ENCODE peak calls at places on chromosomes 12 and 14, in six cellular contexts. One of them, this sample, is unnamed. For H3K36me3, the result is how much of the 10 kb centered on the place peaks cover.

GRCh38 chr12:6570264-6570887 is 2.3 kb upstream of the NOP2 start:
- DNase-seq in IMR-90: no peak
- DNase-seq in psoas muscle: peak
- DNase-seq in astrocyte: no peak
- DNase-seq in thyroid gland: peak
- DNase-seq in K562: peak
- DNase-seq in this sample: no peak

GRCh38 chr12:77940566-77940965 is 109.9 kb downstream of the NAV3 start:
- DNase-seq in IMR-90: peak
- DNase-seq in psoas muscle: no peak
- DNase-seq in astrocyte: no peak
- DNase-seq in thyroid gland: no peak
- DNase-seq in K562: no peak
- DNase-seq in this sample: no peak

GRCh38 chr14:75454963-75455546 is 27.2 kb downstream of the JDP2 start:
- DNase-seq in IMR-90: peak
- DNase-seq in psoas muscle: peak
- DNase-seq in astrocyte: peak
- DNase-seq in thyroid gland: peak
- DNase-seq in K562: peak
- DNase-seq in this sample: peak

GRCh38 chr12:14664434-14665023 is 31.9 kb downstream of the GUCY2C start:
- DNase-seq in IMR-90: peak
- DNase-seq in psoas muscle: no peak
- DNase-seq in astrocyte: peak
- DNase-seq in thyroid gland: peak
- DNase-seq in K562: peak
- DNase-seq in this sample: no peak

GRCh38 chr12:113385282-113385882 is 18.3 kb downstream of the SDS start:
- DNase-seq in IMR-90: no peak
- DNase-seq in psoas muscle: no peak
- DNase-seq in astrocyte: no peak
- DNase-seq in thyroid gland: no peak
- DNase-seq in K562: no peak
- DNase-seq in this sample: no peak

GRCh38 chr12:52667931-52668330 is 12.3 kb downstream of the KRT1 start:
- DNase-seq in IMR-90: no peak
- DNase-seq in psoas muscle: no peak
- DNase-seq in astrocyte: no peak
- DNase-seq in thyroid gland: no peak
- DNase-seq in K562: no peak
- DNase-seq in this sample: no peak

GRCh38 chr14:90521121-90521929 is 124.5 kb downstream of the CALM1 start:
- DNase-seq in IMR-90: no peak
- DNase-seq in psoas muscle: no peak
- DNase-seq in astrocyte: peak
- DNase-seq in thyroid gland: peak
- DNase-seq in K562: no peak
- DNase-seq in this sample: no peak

GRCh38 chr14:22646570-22647254 is 2.6 kb upstream of the OR6J1 start:
- DNase-seq in IMR-90: peak
- DNase-seq in psoas muscle: no peak
- DNase-seq in astrocyte: peak
- DNase-seq in thyroid gland: no peak
- DNase-seq in K562: no peak
- DNase-seq in this sample: no peak

GRCh38 chr12:122203301-122203967 is at the start of gene B3GNT4:
- DNase-seq in IMR-90: peak
- DNase-seq in psoas muscle: peak
- DNase-seq in astrocyte: peak
- DNase-seq in thyroid gland: peak
- DNase-seq in K562: peak
- DNase-seq in this sample: peak

GRCh38 chr14:23348297-23348655 is 4.4 kb downstream of the SLC22A17 start:
- DNase-seq in IMR-90: no peak
- DNase-seq in psoas muscle: no peak
- DNase-seq in astrocyte: no peak
- DNase-seq in thyroid gland: no peak
- DNase-seq in K562: no peak
- DNase-seq in this sample: no peak

GRCh38 chr12:122040579-122041386 is 19.1 kb downstream of the BCL7A start:
- DNase-seq in IMR-90: no peak
- DNase-seq in psoas muscle: no peak
- DNase-seq in astrocyte: no peak
- DNase-seq in thyroid gland: no peak
- DNase-seq in K562: no peak
- DNase-seq in this sample: no peak

GRCh38 chr14:71803539-71804260 is 128.5 kb upstream of the RGS6 start:
- DNase-seq in IMR-90: peak
- DNase-seq in psoas muscle: no peak
- DNase-seq in astrocyte: peak
- DNase-seq in thyroid gland: no peak
- DNase-seq in K562: no peak
- DNase-seq in this sample: no peak

GRCh38 chr14:106436310-106436905 is 910.0 kb downstream of the TMEM121 start:
- DNase-seq in IMR-90: no peak
- DNase-seq in psoas muscle: no peak
- DNase-seq in astrocyte: no peak
- DNase-seq in thyroid gland: no peak
- DNase-seq in K562: peak
- DNase-seq in this sample: peak

GRCh38 chr12:56947633-56948535 is 9.5 kb downstream of the RDH16 start:
- DNase-seq in IMR-90: no peak
- DNase-seq in psoas muscle: no peak
- DNase-seq in astrocyte: no peak
- DNase-seq in thyroid gland: no peak
- DNase-seq in K562: peak
- DNase-seq in this sample: no peak

GRCh38 chr12:32455607-32456063 is 56.3 kb downstream of the FGD4 start:
- DNase-seq in IMR-90: peak
- DNase-seq in psoas muscle: no peak
- DNase-seq in astrocyte: peak
- DNase-seq in thyroid gland: no peak
- DNase-seq in K562: peak
- DNase-seq in this sample: no peak

GRCh38 chr14:91223028-91223783 is 21.3 kb downstream of the GPR68 start:
- DNase-seq in IMR-90: no peak
- DNase-seq in psoas muscle: no peak
- DNase-seq in astrocyte: no peak
- DNase-seq in thyroid gland: no peak
- DNase-seq in K562: no peak
- DNase-seq in this sample: no peak

GRCh38 chr14:53946404-53947400 is 9.9 kb downstream of the BMP4 start:
- DNase-seq in IMR-90: no peak
- DNase-seq in psoas muscle: no peak
- DNase-seq in astrocyte: no peak
- DNase-seq in thyroid gland: peak
- DNase-seq in K562: no peak
- DNase-seq in this sample: no peak

GRCh38 chr12:2163172-2163927 is 110.6 kb downstream of the CACNA1C start:
- DNase-seq in IMR-90: peak
- DNase-seq in psoas muscle: peak
- DNase-seq in astrocyte: peak
- DNase-seq in thyroid gland: peak
- DNase-seq in K562: peak
- DNase-seq in this sample: peak

GRCh38 chr14:96626121-96626768 is 124.1 kb downstream of the PAPOLA start:
- DNase-seq in IMR-90: no peak
- DNase-seq in psoas muscle: peak
- DNase-seq in astrocyte: no peak
- DNase-seq in thyroid gland: no peak
- DNase-seq in K562: no peak
- DNase-seq in this sample: no peak

GRCh38 chr14:100824156-100824555 is 1.8 kb upstream of the MEG3 start:
- DNase-seq in IMR-90: peak
- DNase-seq in psoas muscle: peak
- DNase-seq in astrocyte: peak
- DNase-seq in thyroid gland: peak
- DNase-seq in K562: no peak
- DNase-seq in this sample: peak

GRCh38 chr12:104219361-104219892 is 3.8 kb downstream of the TXNRD1 start:
- DNase-seq in IMR-90: peak
- DNase-seq in psoas muscle: no peak
- DNase-seq in astrocyte: peak
- DNase-seq in thyroid gland: no peak
- DNase-seq in K562: peak
- DNase-seq in this sample: no peak

GRCh38 chr12:81257952-81258551 is 180.2 kb downstream of the ACSS3 start:
- DNase-seq in IMR-90: peak
- DNase-seq in psoas muscle: no peak
- DNase-seq in astrocyte: peak
- DNase-seq in thyroid gland: no peak
- DNase-seq in K562: no peak
- DNase-seq in this sample: no peak

GRCh38 chr14:74506408-74506807 is 12.8 kb downstream of the ISCA2 start:
- DNase-seq in IMR-90: no peak
- DNase-seq in psoas muscle: no peak
- DNase-seq in astrocyte: no peak
- DNase-seq in thyroid gland: no peak
- DNase-seq in K562: no peak
- DNase-seq in this sample: no peak

GRCh38 chr14:32405856-32406255 is 76.8 kb downstream of the AKAP6 start:
- DNase-seq in IMR-90: no peak
- DNase-seq in psoas muscle: no peak
- DNase-seq in astrocyte: no peak
- DNase-seq in thyroid gland: no peak
- DNase-seq in K562: no peak
- DNase-seq in this sample: no peak

GRCh38 chr12:38508246-38508645 is 191.7 kb downstream of the ALG10B start:
- DNase-seq in IMR-90: no peak
- DNase-seq in psoas muscle: no peak
- DNase-seq in astrocyte: no peak
- DNase-seq in thyroid gland: peak
- DNase-seq in K562: no peak
- DNase-seq in this sample: no peak

GRCh38 chr14:94364037-94364436 is 24.4 kb downstream of the SERPINA1 start:
- DNase-seq in IMR-90: no peak
- DNase-seq in psoas muscle: no peak
- DNase-seq in astrocyte: no peak
- DNase-seq in thyroid gland: no peak
- DNase-seq in K562: no peak
- DNase-seq in this sample: no peak

GRCh38 chr12:131855521-131856142 is 27.4 kb downstream of the MMP17 start:
- DNase-seq in IMR-90: no peak
- DNase-seq in psoas muscle: no peak
- DNase-seq in astrocyte: no peak
- DNase-seq in thyroid gland: no peak
- DNase-seq in K562: no peak
- DNase-seq in this sample: no peak

GRCh38 chr12:116690016-116690709 is 47.7 kb downstream of the SPRING1 start:
- DNase-seq in IMR-90: no peak
- DNase-seq in psoas muscle: no peak
- DNase-seq in astrocyte: no peak
- DNase-seq in thyroid gland: no peak
- DNase-seq in K562: no peak
- DNase-seq in this sample: no peak

GRCh38 chr12:2334291-2335088 is 281.7 kb downstream of the CACNA1C start:
- DNase-seq in IMR-90: no peak
- DNase-seq in psoas muscle: no peak
- DNase-seq in astrocyte: no peak
- DNase-seq in thyroid gland: no peak
- DNase-seq in K562: peak
- DNase-seq in this sample: no peak

GRCh38 chr12:59066445-59066844 is 146.1 kb upstream of the LRIG3 start:
- DNase-seq in IMR-90: no peak
- DNase-seq in psoas muscle: no peak
- DNase-seq in astrocyte: peak
- DNase-seq in thyroid gland: no peak
- DNase-seq in K562: no peak
- DNase-seq in this sample: no peak

GRCh38 chr12:124920353-124920935 is 6.0 kb upstream of the UBC start:
- DNase-seq in IMR-90: no peak
- DNase-seq in psoas muscle: no peak
- DNase-seq in astrocyte: no peak
- DNase-seq in thyroid gland: no peak
- DNase-seq in K562: no peak
- DNase-seq in this sample: no peak
- H3K4me3 ChIP-seq in IMR-90: no peak
- H3K4me3 ChIP-seq in psoas muscle: no peak
- H3K4me3 ChIP-seq in astrocyte: no peak
- H3K4me3 ChIP-seq in thyroid gland: no peak
- H3K4me3 ChIP-seq in K562: peak
- H3K4me3 ChIP-seq in this sample: no peak

GRCh38 chr12:68846811-68847210 is 38.8 kb downstream of the MDM2 start:
- DNase-seq in IMR-90: no peak
- DNase-seq in psoas muscle: no peak
- DNase-seq in astrocyte: no peak
- DNase-seq in thyroid gland: no peak
- DNase-seq in K562: no peak
- DNase-seq in this sample: no peak
- H3K27ac ChIP-seq in IMR-90: no peak
- H3K27ac ChIP-seq in psoas muscle: no peak
- H3K27ac ChIP-seq in astrocyte: no peak
- H3K27ac ChIP-seq in thyroid gland: no peak
- H3K27ac ChIP-seq in K562: no peak
- H3K27ac ChIP-seq in this sample: no peak

DNA sequence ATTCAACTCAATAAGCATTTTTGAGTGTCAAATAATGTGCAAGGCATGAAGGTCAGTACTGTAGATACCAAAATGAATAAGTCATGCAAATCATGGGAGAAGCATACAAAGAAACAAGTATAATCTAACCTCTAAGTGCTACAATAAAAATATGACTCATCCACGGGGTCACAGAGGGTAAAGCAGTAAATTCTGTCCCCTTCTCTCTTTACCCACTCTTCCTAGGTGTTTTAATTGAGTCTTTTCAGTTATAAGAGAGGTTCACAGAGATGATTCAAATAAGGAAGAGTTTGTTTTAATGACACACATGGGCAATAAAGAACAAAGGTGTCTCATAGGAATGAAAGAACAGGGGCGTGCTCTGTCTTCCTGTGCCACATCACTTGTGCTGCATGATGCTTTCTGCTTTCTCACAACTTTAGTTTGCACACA is 71.5 kb upstream of the DAAM1 start:
- DNase-seq in IMR-90: peak
- DNase-seq in psoas muscle: no peak
- DNase-seq in astrocyte: peak
- DNase-seq in thyroid gland: no peak
- DNase-seq in K562: no peak
- DNase-seq in this sample: no peak
- H3K36me3 ChIP-seq in IMR-90: under half
- H3K36me3 ChIP-seq in psoas muscle: under half
- H3K36me3 ChIP-seq in astrocyte: under half
- H3K36me3 ChIP-seq in thyroid gland: under half
- H3K36me3 ChIP-seq in K562: under half
- H3K36me3 ChIP-seq in this sample: under half

GRCh38 chr14:69042309-69043006 is 63.4 kb upstream of the ACTN1 start:
- DNase-seq in IMR-90: no peak
- DNase-seq in psoas muscle: no peak
- DNase-seq in astrocyte: no peak
- DNase-seq in thyroid gland: no peak
- DNase-seq in K562: no peak
- DNase-seq in this sample: no peak
- H3K4me3 ChIP-seq in IMR-90: no peak
- H3K4me3 ChIP-seq in psoas muscle: no peak
- H3K4me3 ChIP-seq in astrocyte: no peak
- H3K4me3 ChIP-seq in thyroid gland: no peak
- H3K4me3 ChIP-seq in K562: no peak
- H3K4me3 ChIP-seq in this sample: no peak